ENCODE peak calls at places on chromosome 11, in six cellular contexts. T is activated naive CD8-positive, alpha-beta T cell treated with anti-CD3 and anti-CD28 coated beads, Interleukin-2, amount 50 U/mL, for 24 hours; G is NCI-H446 treated with DMSO at 0.1 percent for 48 hours; M is RWPE1; U is MV-4-11; R is stimulated activated CD4-positive, alpha-beta T cell treated with anti-CD3 and anti-CD28 coated beads, Interleukin-1b, Interleukin-23, amount 100 ng/mL, for 1 hour. Z is an unnamed sample.

GRCh38 chr11:17570034-17570433 is 23.0 kb downstream of the OTOG start:
- DNase-seq in R (no peak), T (no peak), U (no peak), M (no peak), G (no peak), Z (peak; percentile 4)

GRCh38 chr11:43579171-43579918 is 101.2 kb upstream of the HSD17B12 start:
- DNase-seq in G (no peak), M (peak; percentile 30), R (no peak), T (peak; percentile 61), U (peak; percentile 11), Z (no peak)

GRCh38 chr11:117588166-117588810 is 208.7 kb downstream of the DSCAML1 start:
- DNase-seq in M (no peak), U (no peak), R (no peak), T (no peak), G (no peak), Z (no peak)

GRCh38 chr11:112321521-112322172 is 61.0 kb upstream of the PLET1 start:
- DNase-seq in M (peak; percentile 89), U (peak; percentile 72), R (no peak), T (no peak), G (no peak), Z (no peak)

GRCh38 chr11:123086315-123086714 is 24.4 kb upstream of the HSPA8 start:
- DNase-seq in G (no peak), M (no peak), R (no peak), T (no peak), U (no peak), Z (no peak)

GRCh38 chr11:94325681-94326080 is 21.3 kb downstream of the IZUMO1R start:
- DNase-seq in T (peak; percentile 53), R (no peak), M (no peak), G (no peak), U (no peak), Z (peak; percentile 28)

GRCh38 chr11:18618341-18619025 is 15.7 kb downstream of the SPTY2D1 start:
- DNase-seq in R (no peak), U (no peak), M (no peak), G (no peak), T (no peak), Z (no peak)

GRCh38 chr11:21133244-21133643 is 463.9 kb downstream of the NELL1 start:
- DNase-seq in R (no peak), U (no peak), T (no peak), M (no peak), G (no peak), Z (no peak)

GRCh38 chr11:23932485-23932898 is 564.4 kb upstream of the LUZP2 start:
- DNase-seq in M (no peak), R (no peak), G (no peak), U (no peak), T (no peak), Z (no peak)

GRCh38 chr11:14399087-14399486 is 40.1 kb upstream of the RRAS2 start:
- DNase-seq in R (no peak), M (no peak), U (no peak), T (no peak), G (no peak), Z (no peak)

GRCh38 chr11:115498354-115498753 is 5.9 kb downstream of the CADM1 start:
- DNase-seq in G (no peak), T (no peak), M (no peak), U (no peak), R (no peak), Z (no peak)